ENCODE peak calls at places on chromosomes 16 and 17, in nine cellular contexts. One of them, this sample, is unnamed.
A peak's percentile ranks its signal among the peaks of the same experiment; 100 is the strongest.

GRCh38 chr16:28486266-28486665 is 5.6 kb downstream of the CLN3 start:
- DNase-seq in progenitor cell of endocrine pancreas: no peak
- DNase-seq in SK-N-SH: no peak
- DNase-seq in endodermal cell: no peak
- DNase-seq in dermis microvascular lymphatic vessel endothelial cell: no peak
- DNase-seq in non-pigmented ciliary epithelial cell: no peak
- DNase-seq in T47D: no peak
- DNase-seq in nephron progenitor cell: no peak
- DNase-seq in activated T-cell treated with anti-CD3 and anti-CD28 coated beads for 24 hours: no peak
- DNase-seq in this sample: no peak

GRCh38 chr17:31488264-31488981 is 96.9 kb downstream of the RAB11FIP4 start:
- DNase-seq in SK-N-SH: peak; percentile 68
- DNase-seq in progenitor cell of endocrine pancreas: no peak
- DNase-seq in T47D: peak; percentile 63
- DNase-seq in dermis microvascular lymphatic vessel endothelial cell: no peak
- DNase-seq in activated T-cell treated with anti-CD3 and anti-CD28 coated beads for 24 hours: no peak
- DNase-seq in non-pigmented ciliary epithelial cell: no peak
- DNase-seq in nephron progenitor cell: peak; percentile 31
- DNase-seq in endodermal cell: peak; percentile 87
- DNase-seq in this sample: no peak

GRCh38 chr16:11698271-11698689 is 30.0 kb downstream of the SNN start:
- DNase-seq in dermis microvascular lymphatic vessel endothelial cell: peak; percentile 44
- DNase-seq in endodermal cell: no peak
- DNase-seq in nephron progenitor cell: no peak
- DNase-seq in non-pigmented ciliary epithelial cell: no peak
- DNase-seq in SK-N-SH: no peak
- DNase-seq in T47D: no peak
- DNase-seq in activated T-cell treated with anti-CD3 and anti-CD28 coated beads for 24 hours: no peak
- DNase-seq in progenitor cell of endocrine pancreas: no peak
- DNase-seq in this sample: no peak

GRCh38 chr17:60095381-60095780 is 16.7 kb upstream of the HEATR6 start:
- DNase-seq in nephron progenitor cell: no peak
- DNase-seq in endodermal cell: peak; percentile 16
- DNase-seq in non-pigmented ciliary epithelial cell: no peak
- DNase-seq in dermis microvascular lymphatic vessel endothelial cell: no peak
- DNase-seq in activated T-cell treated with anti-CD3 and anti-CD28 coated beads for 24 hours: no peak
- DNase-seq in T47D: no peak
- DNase-seq in progenitor cell of endocrine pancreas: no peak
- DNase-seq in SK-N-SH: no peak
- DNase-seq in this sample: no peak

GRCh38 chr17:42428141-42428944 is 5.3 kb upstream of the CAVIN1 start:
- DNase-seq in progenitor cell of endocrine pancreas: no peak
- DNase-seq in non-pigmented ciliary epithelial cell: peak; percentile 90
- DNase-seq in SK-N-SH: peak; percentile 63
- DNase-seq in endodermal cell: peak; percentile 85
- DNase-seq in nephron progenitor cell: peak; percentile 35
- DNase-seq in dermis microvascular lymphatic vessel endothelial cell: peak; percentile 85
- DNase-seq in T47D: peak; percentile 51
- DNase-seq in activated T-cell treated with anti-CD3 and anti-CD28 coated beads for 24 hours: no peak
- DNase-seq in this sample: peak; percentile 35

GRCh38 chr16:87472935-87473334 is 19.9 kb downstream of the ZCCHC14 start:
- DNase-seq in SK-N-SH: peak; percentile 68
- DNase-seq in endodermal cell: no peak
- DNase-seq in progenitor cell of endocrine pancreas: no peak
- DNase-seq in activated T-cell treated with anti-CD3 and anti-CD28 coated beads for 24 hours: no peak
- DNase-seq in non-pigmented ciliary epithelial cell: no peak
- DNase-seq in dermis microvascular lymphatic vessel endothelial cell: no peak
- DNase-seq in nephron progenitor cell: no peak
- DNase-seq in T47D: no peak
- DNase-seq in this sample: no peak

GRCh38 chr16:50152807-50153647 is at the start of gene TENT4B:
- DNase-seq in SK-N-SH: peak; percentile 99
- DNase-seq in activated T-cell treated with anti-CD3 and anti-CD28 coated beads for 24 hours: peak; percentile 82
- DNase-seq in dermis microvascular lymphatic vessel endothelial cell: peak; percentile 81
- DNase-seq in T47D: peak; percentile 86
- DNase-seq in progenitor cell of endocrine pancreas: peak; percentile 72
- DNase-seq in non-pigmented ciliary epithelial cell: no peak
- DNase-seq in endodermal cell: peak; percentile 93
- DNase-seq in nephron progenitor cell: peak; percentile 84
- DNase-seq in this sample: peak; percentile 97

GRCh38 chr17:56478836-56479447 is 114.6 kb upstream of the NOG start:
- DNase-seq in T47D: peak; percentile 15
- DNase-seq in SK-N-SH: peak; percentile 21
- DNase-seq in endodermal cell: peak; percentile 66
- DNase-seq in non-pigmented ciliary epithelial cell: no peak
- DNase-seq in progenitor cell of endocrine pancreas: no peak
- DNase-seq in activated T-cell treated with anti-CD3 and anti-CD28 coated beads for 24 hours: no peak
- DNase-seq in dermis microvascular lymphatic vessel endothelial cell: peak; percentile 40
- DNase-seq in nephron progenitor cell: no peak
- DNase-seq in this sample: no peak

GRCh38 chr17:31581022-31581483 is 189.6 kb downstream of the RAB11FIP4 start:
- DNase-seq in SK-N-SH: peak; percentile 84
- DNase-seq in endodermal cell: no peak
- DNase-seq in non-pigmented ciliary epithelial cell: no peak
- DNase-seq in nephron progenitor cell: no peak
- DNase-seq in dermis microvascular lymphatic vessel endothelial cell: peak; percentile 79
- DNase-seq in T47D: no peak
- DNase-seq in progenitor cell of endocrine pancreas: no peak
- DNase-seq in activated T-cell treated with anti-CD3 and anti-CD28 coated beads for 24 hours: no peak
- DNase-seq in this sample: no peak

GRCh38 chr17:18250259-18250658 is 8.3 kb downstream of the FLII start:
- DNase-seq in SK-N-SH: no peak
- DNase-seq in dermis microvascular lymphatic vessel endothelial cell: no peak
- DNase-seq in nephron progenitor cell: no peak
- DNase-seq in non-pigmented ciliary epithelial cell: no peak
- DNase-seq in progenitor cell of endocrine pancreas: no peak
- DNase-seq in activated T-cell treated with anti-CD3 and anti-CD28 coated beads for 24 hours: no peak
- DNase-seq in T47D: peak; percentile 96
- DNase-seq in endodermal cell: no peak
- DNase-seq in this sample: peak; percentile 48

GRCh38 chr17:79288950-79289349 is 214.3 kb downstream of the ENGASE start:
- DNase-seq in non-pigmented ciliary epithelial cell: no peak
- DNase-seq in progenitor cell of endocrine pancreas: no peak
- DNase-seq in T47D: no peak
- DNase-seq in activated T-cell treated with anti-CD3 and anti-CD28 coated beads for 24 hours: no peak
- DNase-seq in endodermal cell: no peak
- DNase-seq in SK-N-SH: no peak
- DNase-seq in nephron progenitor cell: no peak
- DNase-seq in dermis microvascular lymphatic vessel endothelial cell: no peak
- DNase-seq in this sample: no peak

GRCh38 chr17:63698381-63698885 is 1.5 kb downstream of the LIMD2 start:
- DNase-seq in activated T-cell treated with anti-CD3 and anti-CD28 coated beads for 24 hours: no peak
- DNase-seq in endodermal cell: no peak
- DNase-seq in non-pigmented ciliary epithelial cell: no peak
- DNase-seq in SK-N-SH: no peak
- DNase-seq in dermis microvascular lymphatic vessel endothelial cell: no peak
- DNase-seq in progenitor cell of endocrine pancreas: no peak
- DNase-seq in T47D: no peak
- DNase-seq in nephron progenitor cell: no peak
- DNase-seq in this sample: no peak

GRCh38 chr17:57481901-57482300 is 225.6 kb downstream of the MSI2 start:
- DNase-seq in progenitor cell of endocrine pancreas: no peak
- DNase-seq in SK-N-SH: no peak
- DNase-seq in endodermal cell: no peak
- DNase-seq in T47D: no peak
- DNase-seq in nephron progenitor cell: no peak
- DNase-seq in dermis microvascular lymphatic vessel endothelial cell: no peak
- DNase-seq in activated T-cell treated with anti-CD3 and anti-CD28 coated beads for 24 hours: no peak
- DNase-seq in non-pigmented ciliary epithelial cell: peak; percentile 98
- DNase-seq in this sample: no peak

GRCh38 chr17:6456914-6457687 is 12.8 kb downstream of the PIMREG start:
- DNase-seq in dermis microvascular lymphatic vessel endothelial cell: peak; percentile 59
- DNase-seq in activated T-cell treated with anti-CD3 and anti-CD28 coated beads for 24 hours: no peak
- DNase-seq in endodermal cell: peak; percentile 73
- DNase-seq in nephron progenitor cell: no peak
- DNase-seq in non-pigmented ciliary epithelial cell: no peak
- DNase-seq in progenitor cell of endocrine pancreas: no peak
- DNase-seq in T47D: no peak
- DNase-seq in SK-N-SH: no peak
- DNase-seq in this sample: peak; percentile 70

GRCh38 chr16:80323187-80323807 is 217.5 kb upstream of the DYNLRB2 start:
- DNase-seq in nephron progenitor cell: peak; percentile 11
- DNase-seq in endodermal cell: peak; percentile 64
- DNase-seq in non-pigmented ciliary epithelial cell: no peak
- DNase-seq in T47D: no peak
- DNase-seq in SK-N-SH: no peak
- DNase-seq in dermis microvascular lymphatic vessel endothelial cell: no peak
- DNase-seq in activated T-cell treated with anti-CD3 and anti-CD28 coated beads for 24 hours: no peak
- DNase-seq in progenitor cell of endocrine pancreas: no peak
- DNase-seq in this sample: no peak

GRCh38 chr17:7886227-7887037 is 2.2 kb upstream of the CHD3 start:
- DNase-seq in activated T-cell treated with anti-CD3 and anti-CD28 coated beads for 24 hours: peak; percentile 33
- DNase-seq in dermis microvascular lymphatic vessel endothelial cell: peak; percentile 45
- DNase-seq in T47D: peak; percentile 46
- DNase-seq in progenitor cell of endocrine pancreas: no peak
- DNase-seq in SK-N-SH: peak; percentile 44
- DNase-seq in endodermal cell: peak; percentile 85
- DNase-seq in nephron progenitor cell: peak; percentile 43
- DNase-seq in non-pigmented ciliary epithelial cell: no peak
- DNase-seq in this sample: no peak

GRCh38 chr17:48442819-48443218 is 12.8 kb upstream of the SKAP1 start:
- DNase-seq in dermis microvascular lymphatic vessel endothelial cell: no peak
- DNase-seq in nephron progenitor cell: no peak
- DNase-seq in progenitor cell of endocrine pancreas: no peak
- DNase-seq in activated T-cell treated with anti-CD3 and anti-CD28 coated beads for 24 hours: no peak
- DNase-seq in non-pigmented ciliary epithelial cell: no peak
- DNase-seq in T47D: no peak
- DNase-seq in SK-N-SH: no peak
- DNase-seq in endodermal cell: no peak
- DNase-seq in this sample: no peak

This sample was measured in 8988T.